ENCODE peak calls at places on chromosomes 1 and 21, in eight cellular contexts. G is omental fat pad; P is stimulated activated CD4-positive, alpha-beta T cell treated with anti-CD3 and anti-CD28 coated beads, Interleukin-2, amount 100 ng/mL, for 48 hours; V is stimulated activated CD8-positive, alpha-beta memory T cell treated with anti-CD3 and anti-CD28 coated beads, Interleukin-12 subunit alpha, Interleukin-12 subunit beta, amount 100 ng/mL, for 1 hour; I is Daoy; Y is activated B cell treated with CpG ODN at 0.5 μM for 24 hours; B is left ventricle myocardium inferior; J is foreskin melanocyte. E is an unnamed sample.

GRCh38 chr1:201779351-201779880 is 49.5 kb upstream of the IPO9 start:
- DNase-seq in G (no peak), P (no peak), V (no peak), I (no peak), Y (no peak), B (no peak), J (no peak), E (no peak)

GRCh38 chr1:221989741-221990140 is 247.9 kb upstream of the DUSP10 start:
- DNase-seq in G (no peak), P (no peak), V (no peak), I (no peak), Y (no peak), B (no peak), J (no peak), E (no peak)

GRCh38 chr1:25145775-25146381 is 86.4 kb downstream of the SYF2 start:
- DNase-seq in G (no peak), P (no peak), V (no peak), I (no peak), Y (no peak), B (no peak), J (no peak), E (no peak)

GRCh38 chr1:66436378-66437135 is 97.4 kb upstream of the SGIP1 start:
- DNase-seq in G (no peak), P (peak), V (no peak), I (peak), Y (no peak), B (no peak), J (peak), E (no peak)

GRCh38 chr1:192170196-192170984 is 12.1 kb downstream of the RGS18 start:
- DNase-seq in G (no peak), P (no peak), V (no peak), I (no peak), Y (no peak), B (no peak), J (peak), E (peak)

GRCh38 chr1:151907363-151908139 is 1.8 kb downstream of the THEM4 start:
- DNase-seq in G (no peak), P (peak), V (no peak), I (no peak), Y (no peak), B (no peak), J (no peak), E (no peak)

GRCh38 chr1:115051850-115052249 is 22.2 kb downstream of the TSHB start:
- DNase-seq in G (no peak), P (no peak), V (no peak), I (no peak), Y (no peak), B (no peak), J (no peak), E (no peak)

GRCh38 chr1:47984175-47984789 is 12.9 kb downstream of the TRABD2B start:
- DNase-seq in G (no peak), P (no peak), V (no peak), I (no peak), Y (no peak), B (peak), J (no peak), E (no peak)

GRCh38 chr1:115193026-115193425 is 103.7 kb upstream of the TSPAN2 start:
- DNase-seq in G (no peak), P (no peak), V (no peak), I (no peak), Y (no peak), B (no peak), J (no peak), E (no peak)

GRCh38 chr21:30227633-30228404 is 11.9 kb upstream of the CLDN8 start:
- DNase-seq in G (no peak), P (no peak), V (no peak), I (peak), Y (no peak), B (no peak), J (peak), E (no peak)

GRCh38 chr1:30242178-30242577 is 481.2 kb downstream of the MATN1 start:
- DNase-seq in G (no peak), P (no peak), V (no peak), I (no peak), Y (no peak), B (no peak), J (no peak), E (no peak)

GRCh38 chr1:180563013-180563827 is 4.5 kb downstream of the OVAAL start:
- DNase-seq in G (no peak), P (no peak), V (no peak), I (peak), Y (no peak), B (no peak), J (no peak), E (no peak)

GRCh38 chr1:213032651-213033050 is 17.0 kb upstream of the ANGEL2 start:
- DNase-seq in G (no peak), P (no peak), V (no peak), I (no peak), Y (no peak), B (no peak), J (no peak), E (no peak)

GRCh38 chr1:212928323-212929281 is 21.7 kb upstream of the VASH2 start:
- DNase-seq in G (no peak), P (no peak), V (no peak), I (no peak), Y (no peak), B (no peak), J (no peak), E (peak)

GRCh38 chr1:245288796-245289195 is 134.0 kb downstream of the KIF26B start:
- DNase-seq in G (no peak), P (no peak), V (no peak), I (no peak), Y (no peak), B (no peak), J (peak), E (no peak)

GRCh38 chr1:241842565-241842964 is 5.4 kb upstream of the EXO1 start:
- DNase-seq in G (no peak), P (no peak), V (no peak), I (no peak), Y (no peak), B (no peak), J (no peak), E (no peak)

GRCh38 chr1:112998592-112999235 is 42.7 kb upstream of the SLC16A1 start:
- DNase-seq in G (no peak), P (no peak), V (no peak), I (peak), Y (no peak), B (peak), J (no peak), E (no peak)

GRCh38 chr1:183674339-183674738 is 21.2 kb upstream of the APOBEC4 start:
- DNase-seq in G (no peak), P (no peak), V (no peak), I (no peak), Y (no peak), B (no peak), J (no peak), E (no peak)

GRCh38 chr21:26846036-26846931 is 1.1 kb upstream of the ADAMTS1 start:
- DNase-seq in G (no peak), P (no peak), V (no peak), I (peak), Y (no peak), B (peak), J (peak), E (peak)

GRCh38 chr21:41958886-41959563 is 5.2 kb upstream of the C2CD2 start:
- DNase-seq in G (no peak), P (no peak), V (no peak), I (peak), Y (no peak), B (no peak), J (peak), E (no peak)

GRCh38 chr1:24248859-24249258 is 61.8 kb upstream of the IFNLR1 start:
- DNase-seq in G (no peak), P (no peak), V (no peak), I (no peak), Y (no peak), B (no peak), J (no peak), E (no peak)

GRCh38 chr21:14684071-14684470 is 138.0 kb upstream of the SAMSN1 start:
- DNase-seq in G (no peak), P (no peak), V (no peak), I (no peak), Y (no peak), B (no peak), J (no peak), E (no peak)

GRCh38 chr1:170247751-170248521 is 102.2 kb downstream of the NTMT2 start:
- DNase-seq in G (no peak), P (no peak), V (no peak), I (no peak), Y (no peak), B (no peak), J (no peak), E (no peak)

GRCh38 chr1:211198111-211198510 is 61.1 kb upstream of the RCOR3 start:
- DNase-seq in G (no peak), P (no peak), V (no peak), I (peak), Y (no peak), B (no peak), J (peak), E (no peak)

GRCh38 chr1:41053324-41053723 is 31.8 kb upstream of the SLFNL1 start:
- DNase-seq in G (no peak), P (no peak), V (no peak), I (no peak), Y (no peak), B (no peak), J (no peak), E (no peak)

GRCh38 chr1:201153474-201154388 is 543 bp downstream of the TMEM9 start:
- DNase-seq in G (no peak), P (peak), V (no peak), I (no peak), Y (no peak), B (no peak), J (no peak), E (peak)